ENCODE peak calls at places on chromosomes 11 and 22, in eight cellular contexts. U, B, R, W, S, L, G and Q are unnamed samples. For H3K27me3, the result is how much of the 10 kb centered on the place peaks cover.

GRCh38 chr11:130706572-130706971 is 209.7 kb downstream of the SNX19 start:
- DNase-seq in B (no peak), L (no peak), R (no peak), W (peak), G (no peak), U (peak), S (no peak), Q (no peak)

GRCh38 chr22:46073683-46074504 is 76.4 kb upstream of the PPARA start:
- DNase-seq in U (peak), L (no peak), G (peak), R (no peak), S (no peak), B (peak), W (peak), Q (no peak)

GRCh38 chr11:63888170-63889086 is 28.5 kb downstream of the RCOR2 start:
- DNase-seq in B (peak), L (peak), G (peak), W (peak), S (peak), R (peak), U (peak), Q (peak)

GRCh38 chr22:35894937-35895708 is 133.5 kb downstream of the RBFOX2 start:
- DNase-seq in U (peak), W (peak), G (peak), L (no peak), B (no peak), S (no peak), R (no peak), Q (no peak)

GRCh38 chr22:46075764-46076531 is 74.4 kb upstream of the PPARA start:
- DNase-seq in B (peak), G (peak), L (no peak), W (no peak), U (no peak), R (no peak), S (no peak), Q (no peak)

GRCh38 chr22:38436629-38437395 is 18.2 kb downstream of the KCNJ4 start:
- DNase-seq in U (no peak), R (no peak), B (no peak), S (no peak), G (no peak), L (no peak), W (no peak), Q (no peak)

GRCh38 chr11:24406389-24406788 is 90.5 kb upstream of the LUZP2 start:
- DNase-seq in L (peak), U (no peak), W (no peak), R (no peak), B (no peak), S (no peak), G (no peak), Q (no peak)

GRCh38 chr11:12160231-12160630 is 49.8 kb downstream of the MICAL2 start:
- DNase-seq in R (no peak), L (no peak), G (no peak), B (no peak), S (no peak), W (no peak), U (no peak), Q (no peak)

GRCh38 chr22:20128902-20129746 is 2.5 kb upstream of the ZDHHC8 start:
- DNase-seq in U (no peak), B (no peak), G (peak), S (peak), W (peak), L (peak), R (peak), Q (no peak)

GRCh38 chr11:99351620-99352019 is 330.9 kb downstream of the CNTN5 start:
- DNase-seq in R (no peak), G (no peak), B (no peak), U (peak), W (peak), S (no peak), L (no peak), Q (no peak)

GRCh38 chr22:49976439-49977175 is 16.0 kb downstream of the PIM3 start:
- DNase-seq in L (no peak), U (no peak), B (no peak), R (no peak), G (no peak), W (no peak), S (no peak), Q (peak)

GRCh38 chr11:3989251-3989650 is 105.3 kb upstream of the RRM1 start:
- DNase-seq in G (no peak), S (no peak), R (no peak), B (no peak), U (peak), L (peak), W (no peak), Q (no peak)

GRCh38 chr11:78212586-78213371 is 24.1 kb downstream of the USP35 start:
- DNase-seq in G (no peak), S (no peak), B (no peak), L (no peak), R (no peak), U (peak), W (peak), Q (no peak)

GRCh38 chr22:42336527-42337227 is 66.2 kb upstream of the TCF20 start:
- DNase-seq in U (no peak), R (no peak), B (no peak), G (no peak), L (no peak), W (no peak), S (no peak), Q (no peak)

GRCh38 chr11:73854680-73855079 is 22.0 kb downstream of the COA4 start:
- DNase-seq in W (no peak), S (no peak), B (no peak), U (peak), G (no peak), R (no peak), L (no peak), Q (no peak)

DNA sequence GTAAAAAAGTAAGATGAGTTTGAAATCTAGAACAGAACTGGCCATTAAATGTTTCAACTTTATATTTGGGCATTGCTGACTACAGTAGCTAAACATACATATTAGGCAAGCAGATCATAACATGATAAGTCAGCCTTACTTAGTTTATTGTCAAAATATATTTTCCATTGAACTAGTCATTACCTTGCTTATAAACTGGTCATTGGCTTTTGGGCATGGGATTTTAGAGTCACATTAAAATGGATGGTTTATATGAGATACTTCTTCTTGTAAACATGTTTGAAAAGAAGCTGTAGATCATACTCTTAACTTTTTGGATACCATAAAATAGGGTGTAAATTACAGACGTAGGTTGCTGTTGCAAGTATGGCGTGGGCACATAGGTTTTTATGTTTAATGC is 2.7 kb downstream of the HIPK3 start:
- DNase-seq in L (no peak), B (no peak), R (no peak), S (no peak), U (no peak), G (no peak), W (no peak), Q (no peak)
- H3K4me3 ChIP-seq in L (peak), B (peak), R (peak), S (peak), U (peak), G (peak), W (peak), Q (peak)

DNA sequence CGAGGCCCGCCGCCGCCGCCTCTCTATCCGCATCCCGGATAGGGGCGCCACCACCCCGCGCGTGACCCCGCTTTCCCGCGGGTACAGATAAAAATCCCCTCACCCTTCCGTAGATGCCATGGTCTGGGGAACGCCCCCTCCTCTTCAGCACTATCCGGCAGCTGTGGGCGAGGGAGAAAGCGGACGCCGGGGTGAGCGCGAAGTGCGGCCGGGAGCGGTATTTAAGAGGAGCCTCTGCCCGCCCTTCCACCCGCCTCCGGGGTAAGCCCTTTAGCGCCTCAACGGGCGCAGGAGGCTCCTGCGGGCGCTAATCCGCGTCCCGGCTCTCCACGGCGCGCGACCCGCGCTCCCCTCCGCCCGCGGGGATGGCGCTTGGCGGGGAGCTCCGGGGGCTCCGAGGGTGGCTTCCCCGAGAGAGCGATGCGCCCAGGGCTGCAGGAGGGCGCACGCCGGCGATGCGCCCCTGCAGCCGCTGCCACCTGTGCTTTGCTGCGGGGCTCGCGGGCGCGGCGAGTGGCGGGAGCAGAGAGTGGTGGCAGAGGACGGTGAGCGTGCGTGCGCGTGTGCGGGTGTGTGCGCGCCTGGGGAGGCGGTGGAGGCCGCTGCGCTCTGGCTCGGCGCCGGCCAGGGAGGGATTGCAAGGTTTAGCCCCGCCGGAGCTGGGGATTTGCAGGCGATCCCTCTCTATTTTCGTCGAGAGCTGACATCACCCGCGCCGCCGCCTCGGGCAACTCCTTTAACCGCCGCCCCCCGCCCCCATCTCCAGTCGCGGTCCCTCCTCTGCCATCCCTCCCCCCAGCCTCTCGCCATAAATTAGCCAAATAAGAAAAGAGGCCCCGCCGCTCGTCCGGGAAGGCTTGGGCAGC is at the start of gene SLC1A2:
- DNase-seq in G (no peak), S (no peak), U (peak), W (peak), L (peak), R (peak), B (peak), Q (peak)
- H3K27me3 ChIP-seq in G (under half), S (under half), U (under half), W (half or more), L (half or more), R (under half), B (half or more), Q (under half)

GRCh38 chr11:47394322-47395224 is 13.8 kb upstream of the SLC39A13 start:
- DNase-seq in U (no peak), R (peak), B (peak), W (peak), L (no peak), G (no peak), S (peak), Q (peak)

GRCh38 chr11:47394050-47394321 is 14.4 kb upstream of the SLC39A13 start:
- DNase-seq in B (peak), W (no peak), U (no peak), L (no peak), S (no peak), G (no peak), R (no peak), Q (no peak)

GRCh38 chr11:47396049-47396320 is 12.4 kb upstream of the SLC39A13 start:
- DNase-seq in S (no peak), G (no peak), R (no peak), W (no peak), L (no peak), U (no peak), B (no peak), Q (no peak)

GRCh38 chr11:47393163-47394049 is 15.0 kb upstream of the SLC39A13 start:
- DNase-seq in L (no peak), U (peak), R (peak), B (peak), G (no peak), S (no peak), W (peak), Q (no peak)

GRCh38 chr11:47395225-47396048 is 13.0 kb upstream of the SLC39A13 start:
- DNase-seq in L (no peak), S (no peak), B (no peak), W (no peak), U (no peak), R (no peak), G (no peak), Q (no peak)
- H3K4me3 ChIP-seq in L (no peak), S (peak), B (peak), W (no peak), U (no peak), R (peak), G (no peak), Q (no peak)

DNA sequence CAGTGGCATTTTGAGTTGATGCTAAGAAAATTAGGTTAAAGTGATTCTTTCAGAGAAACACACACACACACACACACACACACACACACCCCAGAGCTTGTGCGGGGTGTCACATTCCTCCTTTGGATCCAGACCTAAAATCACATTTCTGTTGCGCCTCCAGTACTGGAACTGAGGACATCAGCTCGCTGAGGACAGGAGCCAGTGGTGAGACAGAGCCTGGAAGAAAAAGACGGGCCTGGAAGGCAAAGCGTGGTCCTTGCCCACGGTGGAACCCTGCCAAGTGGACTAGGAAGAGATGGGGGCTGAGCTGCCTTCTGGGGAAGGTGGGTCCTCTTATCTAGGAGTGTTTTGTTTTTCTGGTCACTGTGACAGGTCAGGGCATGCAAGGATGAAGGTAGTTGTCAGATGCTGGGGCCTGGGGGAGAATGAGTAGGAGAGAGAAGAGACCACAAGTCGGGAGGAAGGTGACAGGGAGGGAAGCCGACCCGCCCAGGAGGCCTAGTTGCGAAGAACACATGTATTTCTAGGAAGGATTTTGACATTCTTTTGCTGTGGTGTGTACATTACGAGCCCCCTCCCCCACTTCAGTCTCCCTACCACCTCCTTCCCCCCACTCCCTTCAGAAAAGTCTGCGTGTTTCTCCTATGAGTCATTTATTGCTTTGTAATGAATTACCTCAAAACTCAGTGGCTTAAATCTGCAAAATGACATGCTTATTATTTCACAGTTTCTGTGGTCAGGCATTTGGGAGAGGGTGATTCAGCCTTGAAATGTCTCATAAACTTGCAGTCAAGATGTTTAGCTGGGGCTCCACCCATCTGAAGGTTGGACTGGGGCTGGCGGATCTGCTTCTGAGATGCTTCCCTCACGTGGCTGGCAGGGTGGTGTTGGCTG is 4.8 kb upstream of the ELFN2 start:
- DNase-seq in U (peak), B (no peak), L (no peak), S (no peak), R (no peak), G (no peak), W (peak), Q (peak)
- H3K27me3 ChIP-seq in U (under half), B (half or more), L (under half), S (under half), R (half or more), G (under half), W (under half), Q (under half)

DNA sequence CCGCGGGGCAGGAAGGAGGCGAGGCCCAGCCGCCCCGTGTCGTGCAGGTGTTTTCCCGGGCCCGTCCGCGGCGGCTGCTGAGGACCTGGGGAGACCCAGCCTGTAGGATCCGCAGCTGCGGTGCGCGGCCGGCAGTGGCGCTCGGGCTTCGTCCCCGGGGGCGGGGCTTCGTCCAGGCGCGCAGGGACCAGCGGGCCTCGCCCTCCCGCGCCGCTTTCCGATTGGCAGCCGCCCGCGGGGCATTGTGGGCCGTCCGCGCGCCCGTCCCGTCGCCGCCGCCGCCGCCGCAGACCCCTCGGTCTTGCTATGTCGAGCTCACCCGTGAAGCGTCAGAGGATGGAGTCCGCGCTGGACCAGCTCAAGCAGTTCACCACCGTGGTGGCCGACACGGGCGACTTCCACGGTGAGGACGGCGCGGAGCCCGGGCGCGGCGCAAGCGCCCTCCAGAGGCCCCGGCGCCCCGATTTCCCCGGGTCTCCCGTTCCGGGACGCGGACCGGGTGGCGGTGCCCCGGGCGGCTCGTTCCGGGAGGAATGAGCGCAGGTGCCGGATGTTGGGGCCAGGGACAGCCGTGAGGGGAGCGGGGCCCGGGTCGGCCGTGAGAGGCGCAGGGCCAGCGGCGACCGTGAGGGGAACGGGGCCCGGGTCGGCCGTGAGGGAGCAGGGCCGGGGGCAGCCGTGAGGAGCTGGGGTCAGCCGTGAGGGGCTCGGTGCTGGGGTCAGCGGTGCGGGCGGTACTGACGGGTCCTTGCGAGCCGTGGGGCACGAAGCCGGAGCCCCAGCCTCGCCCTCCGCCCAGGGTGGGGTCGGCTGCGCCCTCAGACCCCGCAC is at the start of gene TALDO1:
- DNase-seq in L (peak), S (peak), W (peak), G (peak), B (peak), U (peak), R (peak), Q (peak)
- H3K4me3 ChIP-seq in L (peak), S (peak), W (peak), G (peak), B (peak), U (peak), R (peak), Q (peak)

GRCh38 chr11:33419956-33420355 is 162.8 kb downstream of the HIPK3 start:
- DNase-seq in W (no peak), S (no peak), L (no peak), R (no peak), B (no peak), G (no peak), U (no peak), Q (no peak)

GRCh38 chr11:33413296-33413695 is 156.1 kb downstream of the HIPK3 start:
- DNase-seq in S (no peak), U (peak), W (no peak), B (no peak), R (no peak), G (no peak), L (no peak), Q (no peak)

GRCh38 chr11:33412231-33412630 is 155.1 kb downstream of the HIPK3 start:
- DNase-seq in B (no peak), R (no peak), L (no peak), W (no peak), U (peak), S (no peak), G (no peak), Q (no peak)

GRCh38 chr11:33411751-33412150 is 154.6 kb downstream of the HIPK3 start:
- DNase-seq in U (no peak), G (no peak), L (no peak), S (no peak), R (no peak), W (no peak), B (no peak), Q (no peak)

DNA sequence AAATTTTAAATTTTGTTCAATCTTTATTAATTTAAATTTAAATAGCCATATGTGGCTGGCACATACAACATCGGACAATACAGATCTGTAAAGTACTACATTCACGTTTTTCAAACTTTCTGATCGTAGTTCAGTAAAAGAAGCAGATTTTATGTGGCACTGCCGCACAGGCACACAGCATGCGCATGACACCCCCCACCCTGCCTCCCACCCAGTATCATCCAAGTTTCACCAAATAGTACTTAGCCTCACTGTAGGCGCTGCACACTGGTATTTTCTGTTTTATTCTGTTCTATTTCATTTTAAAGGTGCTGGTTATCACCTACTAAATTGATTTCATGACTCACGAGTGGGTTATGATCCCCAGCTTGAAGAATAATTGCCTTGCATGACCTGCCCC is 159.9 kb downstream of the HIPK3 start:
- DNase-seq in B (no peak), G (no peak), W (no peak), L (no peak), R (no peak), S (no peak), U (no peak), Q (no peak)
- H3K27me3 ChIP-seq in B (under half), G (under half), W (under half), L (under half), R (under half), S (under half), U (under half), Q (under half)

GRCh38 chr22:40954095-40954494 is 2.9 kb downstream of the RBX1 start:
- DNase-seq in L (no peak), W (no peak), B (no peak), G (no peak), R (no peak), S (no peak), U (no peak), Q (no peak)
- H3K4me3 ChIP-seq in L (no peak), W (no peak), B (no peak), G (no peak), R (no peak), S (no peak), U (no peak), Q (no peak)